ENCODE peak calls at places on chromosomes 7 and 10, in four cellular contexts. Y, A, Z and D are unnamed samples.

GRCh38 chr10:122331100-122331499 is 43.4 kb upstream of the PLEKHA1 start:
- DNase-seq in A (no peak), Y (no peak), Z (no peak), D (no peak)

GRCh38 chr7:100220833-100221718 is 1.3 kb downstream of the PVRIG start:
- DNase-seq in A (no peak), Y (no peak), Z (no peak), D (no peak)

GRCh38 chr10:133159950-133160812 is at the start of gene KNDC1:
- DNase-seq in Y (no peak), A (no peak), Z (no peak), D (peak; percentile 87)

GRCh38 chr10:51547941-51548340 is 151.5 kb downstream of the CSTF2T start:
- DNase-seq in Z (no peak), Y (no peak), A (no peak), D (no peak)

GRCh38 chr7:38840736-38841460 is 68.1 kb downstream of the VPS41 start:
- DNase-seq in Y (no peak), A (no peak), Z (no peak), D (no peak)

GRCh38 chr10:73848821-73849489 is 25.4 kb downstream of the CAMK2G start:
- DNase-seq in Y (peak; percentile 62), Z (peak; percentile 62), A (peak; percentile 47), D (peak; percentile 90)

GRCh38 chr7:42137431-42137830 is 99.6 kb downstream of the GLI3 start:
- DNase-seq in Y (no peak), A (no peak), Z (no peak), D (no peak)

GRCh38 chr7:98760201-98760651 is 109.6 kb downstream of the TMEM130 start:
- DNase-seq in Y (no peak), A (no peak), Z (no peak), D (no peak)

GRCh38 chr7:117019786-117020604 is 66.7 kb downstream of the ST7 start:
- DNase-seq in Z (no peak), A (peak; percentile 54), Y (peak; percentile 51), D (peak; percentile 50)

GRCh38 chr7:151013728-151014497 is 10.4 kb downstream of the ATG9B start:
- DNase-seq in Z (no peak), A (no peak), Y (no peak), D (peak; percentile 57)

GRCh38 chr7:107078517-107078966 is 34.0 kb downstream of the PRKAR2B start:
- DNase-seq in Y (no peak), A (peak; percentile 4), Z (no peak), D (peak; percentile 74)

GRCh38 chr7:82164813-82165212 is 278.8 kb downstream of the CACNA2D1 start:
- DNase-seq in A (no peak), Z (no peak), Y (no peak), D (no peak)

GRCh38 chr7:128955981-128956380 is 18.3 kb downstream of the IRF5 start:
- DNase-seq in Y (no peak), A (no peak), Z (no peak), D (no peak)

GRCh38 chr7:106841896-106842390 is 23.1 kb upstream of the PIK3CG start:
- DNase-seq in Y (no peak), Z (no peak), A (no peak), D (no peak)

GRCh38 chr10:132702601-132703304 is 83.2 kb downstream of the NKX6-2 start:
- DNase-seq in Z (no peak), A (no peak), Y (no peak), D (no peak)

GRCh38 chr7:920351-921070 is 34.0 kb downstream of the ADAP1 start:
- DNase-seq in A (no peak), Z (no peak), Y (no peak), D (no peak)

GRCh38 chr7:46286346-46286745 is 365.3 kb upstream of the IGFBP3 start:
- DNase-seq in A (no peak), Z (no peak), Y (peak; percentile 18), D (no peak)

GRCh38 chr10:4587466-4587865 is 238.5 kb upstream of the AKR1E2 start:
- DNase-seq in Y (no peak), A (no peak), Z (no peak), D (no peak)

GRCh38 chr7:70788276-70788675 is 343.7 kb upstream of the GALNT17 start:
- DNase-seq in Y (no peak), A (no peak), Z (no peak), D (peak; percentile 61)

GRCh38 chr10:75754096-75754495 is 322.7 kb downstream of the LRMDA start:
- DNase-seq in A (no peak), Y (no peak), Z (no peak), D (no peak)

GRCh38 chr10:86545097-86545496 is 23.5 kb upstream of the WAPL start:
- DNase-seq in A (no peak), Z (no peak), Y (no peak), D (no peak)

GRCh38 chr10:2981361-2981801 is 86.0 kb upstream of the PFKP start:
- DNase-seq in A (no peak), Y (no peak), Z (no peak), D (no peak)

GRCh38 chr10:49054753-49055152 is 60.6 kb downstream of the VSTM4 start:
- DNase-seq in Z (no peak), A (no peak), Y (no peak), D (no peak)

GRCh38 chr10:49055231-49055850 is 60.0 kb downstream of the VSTM4 start:
- DNase-seq in Z (no peak), A (no peak), Y (no peak), D (no peak)

GRCh38 chr10:49053998-49054692 is 61.2 kb downstream of the VSTM4 start:
- DNase-seq in Z (no peak), A (no peak), Y (no peak), D (no peak)

GRCh38 chr10:49052069-49052468 is 63.3 kb downstream of the VSTM4 start:
- DNase-seq in Z (no peak), Y (no peak), A (no peak), D (no peak)

GRCh38 chr10:49053053-49053997 is 62.0 kb downstream of the VSTM4 start:
- DNase-seq in Y (no peak), Z (no peak), A (no peak), D (no peak)
- TF ChIP-seq TCF7L2 in Y (no peak), Z (no peak), A (no peak), D (no peak)

GRCh38 chr7:78760620-78761355 is 692.7 kb downstream of the MAGI2 start:
- DNase-seq in A (no peak), Y (no peak), Z (no peak), D (no peak)
- TF ChIP-seq TCF7L2 in A (no peak), Y (no peak), Z (no peak), D (no peak)

DNA sequence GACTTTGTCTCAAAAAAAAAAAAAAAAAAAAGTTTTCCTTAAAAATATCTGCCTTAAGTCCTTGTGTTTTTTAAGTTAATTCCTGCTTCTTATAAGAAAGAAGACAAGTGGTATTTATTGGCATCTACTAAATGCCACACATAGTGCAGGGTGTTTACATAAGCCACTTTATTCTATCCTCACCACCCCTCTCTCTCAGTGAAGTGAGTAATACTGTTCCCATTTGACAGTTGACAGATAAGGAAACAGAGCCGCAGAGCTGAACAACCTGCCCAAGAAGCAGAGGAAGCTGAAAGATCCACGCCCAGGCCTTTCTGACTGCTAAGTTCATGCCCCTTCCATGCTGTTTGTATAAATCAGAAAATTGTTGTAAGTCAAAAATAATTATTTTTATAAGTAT is 54.1 kb downstream of the ABLIM1 start:
- DNase-seq in Z (no peak), Y (no peak), A (no peak), D (no peak)
- TF ChIP-seq TCF7L2 in Z (no peak), Y (no peak), A (no peak), D (no peak)

DNA sequence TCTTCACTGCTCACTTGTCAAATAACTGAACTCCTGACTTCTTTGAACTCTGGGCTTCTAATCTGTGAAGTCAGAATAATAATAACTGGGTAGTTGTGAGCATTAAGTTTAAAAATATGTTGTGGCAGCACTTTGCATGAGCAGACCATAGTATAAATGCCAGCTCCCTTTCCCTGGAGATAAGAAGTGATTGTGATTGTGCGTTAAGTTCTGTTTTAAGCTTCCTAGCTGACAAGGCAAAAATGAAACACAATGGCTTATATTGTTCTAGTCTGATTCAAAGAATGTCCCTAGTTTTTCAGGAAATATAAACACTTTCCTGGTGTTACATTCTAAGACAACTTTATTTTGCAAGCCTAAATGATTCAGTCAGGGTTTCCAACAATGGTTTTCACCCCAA is 61.8 kb downstream of the PTPRE start:
- DNase-seq in Y (no peak), A (no peak), Z (no peak), D (no peak)
- TF ChIP-seq TCF7L2 in Y (no peak), A (no peak), Z (no peak), D (no peak)

GRCh38 chr10:70448236-70448635 is 6.8 kb upstream of the NODAL start:
- DNase-seq in A (no peak), Y (no peak), Z (peak; percentile 67), D (no peak)
- TF ChIP-seq TCF7L2 in A (no peak), Y (no peak), Z (no peak), D (no peak)

DNA sequence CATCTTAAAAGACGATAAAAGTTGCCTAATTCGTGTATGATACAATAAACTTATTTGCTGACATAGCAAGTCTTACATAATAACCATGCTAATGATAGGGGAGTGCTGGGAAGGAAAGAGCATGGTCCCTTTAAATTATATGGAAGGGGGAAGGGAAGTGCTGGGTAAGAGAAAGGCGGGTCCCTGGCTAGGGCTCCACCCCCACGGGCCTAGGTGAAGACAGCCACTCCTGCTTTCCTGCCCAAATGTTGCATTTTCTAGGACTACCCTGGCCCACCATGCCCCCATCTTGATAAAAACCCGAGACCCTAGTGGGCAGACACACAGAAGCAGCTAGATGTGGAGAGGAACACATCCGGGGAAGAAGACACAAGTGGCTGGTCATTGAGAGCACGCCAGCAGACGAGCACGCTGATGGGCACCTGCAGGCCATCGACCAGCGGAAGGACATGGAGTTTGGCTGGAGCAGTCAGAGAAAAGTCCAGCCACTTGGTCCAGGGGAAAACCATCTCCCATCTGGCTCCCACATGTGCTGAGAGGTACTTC is 328.7 kb downstream of the ARL4A start:
- DNase-seq in Z (no peak), Y (no peak), A (peak; percentile 65), D (no peak)
- TF ChIP-seq TCF7L2 in Z (no peak), Y (no peak), A (peak; percentile 10), D (no peak)

GRCh38 chr10:119575506-119575905 is 21.3 kb downstream of the TIAL1 start:
- DNase-seq in Z (no peak), A (no peak), Y (no peak), D (no peak)
- TF ChIP-seq TCF7L2 in Z (no peak), A (no peak), Y (no peak), D (no peak)